ENCODE peak calls at places on chromosomes 7 and 10, in seven cellular contexts. Z, O, C, K, R, W and T are unnamed samples.

GRCh38 chr10:44979281-44980181 is 922 bp upstream of the DEPP1 start:
- DNase-seq in W (no peak), O (no peak), Z (no peak), R (peak), K (peak), C (no peak), T (peak)

GRCh38 chr7:4882742-4883351 is 669 bp downstream of the RADIL start:
- DNase-seq in W (no peak), K (peak), R (no peak), C (no peak), Z (no peak), O (no peak), T (no peak)

GRCh38 chr10:4134701-4135100 is 349.7 kb upstream of the KLF6 start:
- DNase-seq in O (no peak), W (no peak), Z (no peak), K (no peak), R (no peak), C (no peak), T (no peak)

GRCh38 chr7:42292991-42293521 is 56.0 kb upstream of the GLI3 start:
- DNase-seq in K (no peak), W (peak), C (no peak), Z (no peak), R (peak), O (no peak), T (peak)

GRCh38 chr7:157005456-157006204 is 4.8 kb downstream of the MNX1 start:
- DNase-seq in R (no peak), W (no peak), O (no peak), K (peak), Z (no peak), C (peak), T (no peak)

GRCh38 chr7:44949315-44949714 is 29.5 kb downstream of the MYO1G start:
- DNase-seq in C (no peak), Z (no peak), R (no peak), K (no peak), W (no peak), O (no peak), T (no peak)

GRCh38 chr7:20330797-20331230 is at the start of gene ITGB8:
- DNase-seq in K (peak), O (no peak), R (peak), W (peak), Z (peak), C (peak), T (no peak)

GRCh38 chr10:84401838-84402611 is 73.6 kb downstream of the CCSER2 start:
- DNase-seq in K (no peak), R (peak), O (no peak), Z (no peak), C (no peak), W (peak), T (no peak)

GRCh38 chr10:18880530-18880929 is 168.1 kb upstream of the MALRD1 start:
- DNase-seq in C (peak), O (no peak), W (no peak), Z (no peak), K (no peak), R (no peak), T (no peak)

GRCh38 chr7:11714676-11715075 is 117.3 kb downstream of the THSD7A start:
- DNase-seq in C (no peak), O (no peak), R (no peak), K (no peak), Z (no peak), W (no peak), T (no peak)

GRCh38 chr7:21640150-21640549 is 97.3 kb downstream of the DNAH11 start:
- DNase-seq in Z (no peak), O (no peak), C (no peak), K (no peak), R (no peak), W (no peak), T (no peak)

GRCh38 chr7:2851499-2851898 is 7.4 kb upstream of the GNA12 start:
- DNase-seq in O (no peak), R (no peak), K (no peak), C (no peak), W (no peak), Z (no peak), T (no peak)

GRCh38 chr10:43979551-43979950 is 330.9 kb upstream of the ZNF32 start:
- DNase-seq in K (no peak), Z (no peak), O (no peak), W (no peak), C (no peak), R (no peak), T (no peak)

GRCh38 chr10:103752680-103753248 is 102.6 kb downstream of the SH3PXD2A start:
- DNase-seq in Z (no peak), C (peak), O (no peak), K (peak), R (peak), W (no peak), T (no peak)

GRCh38 chr7:102024769-102025391 is 207.5 kb downstream of the CUX1 start:
- DNase-seq in W (no peak), R (no peak), C (no peak), Z (no peak), K (no peak), O (no peak), T (no peak)

GRCh38 chr7:133727476-133728214 is 399.5 kb upstream of the LRGUK start:
- DNase-seq in R (no peak), O (no peak), K (no peak), Z (no peak), C (no peak), W (no peak), T (no peak)

GRCh38 chr10:106450966-106451365 is 713.5 kb downstream of the SORCS1 start:
- DNase-seq in C (no peak), O (no peak), Z (no peak), W (no peak), K (no peak), R (no peak), T (no peak)

GRCh38 chr7:134813668-134814067 is 34.2 kb downstream of the CALD1 start:
- DNase-seq in R (no peak), Z (no peak), K (no peak), W (no peak), O (peak), C (no peak), T (no peak)

GRCh38 chr10:132911712-132912097 is 30.7 kb downstream of the CFAP46 start:
- DNase-seq in C (no peak), Z (no peak), K (no peak), W (no peak), R (no peak), O (no peak), T (no peak)

GRCh38 chr7:44096326-44096881 is 7.7 kb upstream of the AEBP1 start:
- DNase-seq in W (no peak), O (no peak), Z (no peak), C (no peak), K (no peak), R (no peak), T (no peak)

GRCh38 chr7:25121599-25121998 is 3.5 kb downstream of the CYCS start:
- DNase-seq in R (no peak), W (no peak), Z (no peak), K (no peak), C (no peak), O (no peak), T (no peak)

GRCh38 chr7:75739796-75740672 is 1.3 kb upstream of the HIP1 start:
- DNase-seq in C (no peak), O (no peak), K (no peak), W (no peak), R (no peak), Z (no peak), T (no peak)

DNA sequence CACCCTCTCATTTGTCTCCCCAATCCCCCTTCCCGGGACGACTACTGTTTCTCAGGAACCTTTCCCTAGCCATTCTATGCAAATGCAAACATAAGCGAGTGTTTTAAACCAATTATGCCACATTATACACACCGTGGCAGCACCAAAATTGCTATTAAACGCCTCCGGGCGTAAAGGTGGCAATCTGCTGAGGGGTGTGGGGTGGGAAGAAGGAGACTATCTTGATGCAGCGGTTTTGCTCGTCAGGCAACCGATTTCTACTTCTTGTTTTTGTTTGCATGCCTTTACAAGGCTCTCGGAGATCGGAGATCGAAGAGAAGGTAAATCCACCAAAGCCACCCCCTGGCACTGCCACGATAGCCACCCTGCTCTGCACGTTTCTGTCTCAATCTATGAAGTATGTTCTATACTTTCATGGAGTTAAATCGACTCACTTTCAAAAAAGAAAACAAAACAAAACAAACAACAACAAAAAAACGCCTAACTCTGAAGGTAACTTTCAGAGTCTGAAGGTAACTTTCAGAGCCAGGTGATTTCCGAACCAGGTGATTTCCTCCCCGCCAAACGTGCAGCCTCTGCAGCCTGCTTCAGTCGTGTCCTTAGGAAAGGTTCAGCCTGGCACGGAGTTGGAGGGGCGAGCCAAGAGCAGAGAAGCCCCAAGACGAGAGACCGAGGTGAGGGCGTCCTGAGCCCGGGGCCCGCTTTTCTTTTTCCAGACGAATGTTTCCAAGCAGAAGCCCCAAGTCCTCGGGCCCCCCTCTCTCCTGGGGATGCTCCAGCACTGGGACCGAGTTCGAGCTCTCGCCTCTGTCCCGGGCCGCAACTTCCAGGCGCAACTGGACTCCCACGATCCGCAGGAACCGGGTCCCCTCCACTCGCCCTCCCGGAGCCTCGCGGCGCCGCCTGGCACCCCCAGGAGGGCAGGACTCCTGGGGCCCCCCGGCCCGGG is 45.8 kb upstream of the CDK1 start:
- DNase-seq in O (no peak), K (peak), Z (peak), W (peak), R (peak), C (peak), T (no peak)
- TF ChIP-seq CTCF in O (no peak), K (no peak), Z (no peak), W (no peak), R (no peak), C (no peak), T (no peak)

DNA sequence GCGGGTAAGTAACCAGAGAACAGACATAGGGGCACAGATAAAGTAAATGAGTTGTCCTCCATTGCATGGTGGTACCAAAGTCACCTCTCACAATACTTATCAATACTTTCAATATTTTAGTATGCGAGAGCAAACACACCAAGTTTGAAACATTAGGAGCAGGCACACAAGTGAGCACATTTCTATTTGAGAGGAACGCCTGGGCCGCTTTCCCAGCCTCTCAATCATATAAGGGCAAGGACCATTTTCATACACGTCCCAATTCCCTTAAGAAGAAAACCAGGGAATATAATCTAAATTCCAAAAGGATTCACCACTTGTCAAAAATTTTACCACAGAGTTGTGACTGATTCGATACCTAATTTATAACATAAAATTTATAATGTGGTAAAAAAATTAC is 7.5 kb downstream of the LMOD2 start:
- DNase-seq in O (no peak), K (peak), Z (no peak), W (no peak), R (no peak), C (no peak), T (no peak)
- TF ChIP-seq CTCF in O (no peak), K (no peak), Z (no peak), W (no peak), R (no peak), C (no peak), T (no peak)

DNA sequence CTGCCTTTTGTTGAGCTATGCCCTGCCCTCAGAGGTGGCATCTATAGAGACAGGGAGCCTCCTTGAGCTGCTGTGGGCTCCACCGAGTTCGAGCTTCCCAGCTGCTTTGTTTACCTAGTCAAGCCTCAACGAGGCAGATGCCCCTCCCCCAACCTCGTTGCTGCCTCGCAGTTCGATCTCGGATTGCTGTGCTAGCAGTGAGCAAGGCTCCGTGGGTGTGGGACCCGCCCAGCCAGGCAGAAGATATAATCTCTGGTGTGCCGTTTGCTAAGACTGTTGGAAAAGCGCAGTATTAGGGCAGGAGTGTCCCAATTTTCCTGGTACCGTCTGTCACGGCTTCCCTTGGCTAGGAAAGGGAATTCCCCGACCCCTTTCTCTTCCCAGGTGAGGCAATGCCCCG is 88.4 kb upstream of the CDK6 start:
- DNase-seq in K (no peak), C (peak), W (no peak), R (no peak), O (no peak), Z (no peak), T (no peak)
- TF ChIP-seq CTCF in K (no peak), C (no peak), W (no peak), R (no peak), O (no peak), Z (no peak), T (no peak)

GRCh38 chr7:154746551-154746950 is 256.4 kb downstream of the PAXIP1 start:
- DNase-seq in Z (no peak), O (no peak), C (no peak), R (no peak), W (no peak), K (no peak), T (no peak)

GRCh38 chr7:154744861-154745258 is 258.1 kb downstream of the PAXIP1 start:
- DNase-seq in O (no peak), Z (no peak), C (no peak), W (no peak), R (no peak), K (no peak), T (no peak)

GRCh38 chr7:154743211-154743610 is 259.7 kb downstream of the PAXIP1 start:
- DNase-seq in R (no peak), K (no peak), C (no peak), Z (no peak), W (no peak), O (no peak), T (no peak)

GRCh38 chr7:154741131-154741530 is 261.8 kb downstream of the PAXIP1 start:
- DNase-seq in Z (no peak), O (no peak), W (no peak), R (no peak), C (no peak), K (no peak), T (no peak)

DNA sequence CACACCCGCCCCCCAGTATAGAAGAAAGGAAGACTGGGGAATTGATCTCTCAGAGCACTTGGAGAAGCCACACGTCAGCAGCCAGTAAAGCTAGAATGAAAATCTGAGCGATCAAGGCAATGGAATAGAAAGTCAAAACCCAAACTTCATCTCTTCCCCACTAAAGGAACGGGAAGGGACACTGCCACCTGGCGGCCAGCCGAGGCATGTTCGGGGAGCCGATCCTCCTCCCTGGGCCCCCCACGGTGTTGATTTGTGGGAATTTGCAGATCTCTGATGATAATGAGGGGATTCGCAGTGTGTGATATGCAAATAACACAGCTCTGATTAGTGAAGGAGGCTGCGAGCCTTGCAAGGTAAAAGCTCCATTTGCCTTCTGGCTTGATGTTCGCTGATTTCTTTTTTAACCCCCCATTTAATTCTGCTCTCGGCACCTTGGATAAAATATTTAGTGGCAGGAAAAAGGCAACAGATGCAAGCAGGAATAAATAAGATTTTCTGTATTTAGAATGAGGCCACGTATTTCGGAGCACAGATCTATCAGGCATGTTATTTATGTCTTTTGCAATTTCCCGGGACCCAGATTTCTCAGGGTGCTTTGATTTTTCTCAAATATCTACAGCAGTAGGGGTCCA is 258.6 kb downstream of the PAXIP1 start:
- DNase-seq in C (peak), K (no peak), W (peak), R (peak), O (no peak), Z (peak), T (no peak)
- TF ChIP-seq CTCF in C (peak), K (peak), W (peak), R (peak), O (peak), Z (peak), T (no peak)

GRCh38 chr10:68897336-68897741 is 3.8 kb upstream of the DDX50 start:
- DNase-seq in R (peak), W (no peak), Z (peak), O (peak), C (peak), K (no peak), T (no peak)
- TF ChIP-seq CTCF in R (peak), W (peak), Z (peak), O (peak), C (no peak), K (peak), T (peak)

GRCh38 chr7:29556405-29557195 is 7.0 kb upstream of the PRR15 start:
- DNase-seq in O (no peak), K (no peak), R (no peak), C (no peak), W (no peak), Z (no peak), T (no peak)
- TF ChIP-seq CTCF in O (no peak), K (no peak), R (no peak), C (peak), W (no peak), Z (no peak), T (no peak)

DNA sequence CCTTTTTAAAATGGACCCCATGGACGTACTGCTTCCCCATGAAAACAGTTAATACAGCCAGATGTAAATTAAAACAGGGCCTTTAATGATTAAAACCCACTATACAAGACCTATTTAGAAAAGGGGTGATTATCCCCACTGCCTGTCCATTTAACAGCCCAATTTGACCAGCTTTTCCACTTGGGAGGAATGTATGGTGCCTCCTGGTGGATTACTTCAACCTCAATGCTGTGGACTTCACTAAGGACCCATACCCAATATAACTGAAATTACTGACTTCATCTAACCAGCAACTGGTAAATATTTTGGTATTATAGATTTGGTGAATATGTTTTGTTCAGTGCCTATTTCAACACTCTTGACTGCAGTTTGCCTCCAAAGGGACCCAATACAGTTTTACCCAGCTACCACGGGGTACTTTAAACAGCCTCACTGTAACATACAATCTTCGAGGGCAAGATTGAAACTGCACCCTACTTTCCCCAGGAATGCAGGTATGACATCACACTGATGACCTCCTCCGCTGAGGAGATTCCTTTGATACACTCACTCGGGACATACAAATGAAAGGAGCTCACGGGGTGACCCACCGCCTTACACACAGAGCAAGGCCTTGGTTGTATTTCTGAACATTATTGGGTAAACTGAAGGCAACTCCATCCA is 192.8 kb downstream of the DNAJC1 start:
- DNase-seq in C (no peak), K (no peak), W (no peak), R (peak), O (no peak), Z (no peak), T (no peak)
- TF ChIP-seq CTCF in C (no peak), K (no peak), W (no peak), R (no peak), O (no peak), Z (no peak), T (no peak)